ENCODE peak calls at places on chromosomes 13 and 19, in seven cellular contexts. Q is HFFc6, K is astrocyte of the spinal cord, W is tibial artery, S is HEK293T, Y is posterior cingulate gyrus, T is NCI-H1092. X is an unnamed sample.
A peak's percentile ranks its signal among the peaks of the same experiment; 100 is the strongest.

GRCh38 chr13:31274345-31274870 is 74.6 kb downstream of the B3GLCT start:
- DNase-seq in S (no peak), K (peak; percentile 45), W (no peak), T (no peak), Y (no peak), Q (no peak), X (no peak)

GRCh38 chr19:28685802-28686201 is 527.1 kb downstream of the UQCRFS1 start:
- DNase-seq in S (no peak), K (no peak), Y (no peak), Q (no peak), T (no peak), W (no peak), X (no peak)

GRCh38 chr19:34224996-34225658 is 29.2 kb upstream of the GARRE1 start:
- DNase-seq in K (peak; percentile 61), W (no peak), Q (peak; percentile 59), T (no peak), S (no peak), Y (no peak), X (no peak)

GRCh38 chr13:40200273-40200978 is 466.0 kb downstream of the FOXO1 start:
- DNase-seq in Q (no peak), Y (no peak), T (no peak), K (no peak), S (no peak), W (no peak), X (no peak)

GRCh38 chr19:13060233-13060963 is 42.3 kb downstream of the LYL1 start:
- DNase-seq in T (no peak), Q (peak; percentile 33), W (peak; percentile 90), S (no peak), K (no peak), Y (no peak), X (no peak)

GRCh38 chr19:14407889-14408640 is 11.1 kb downstream of the DDX39A start:
- DNase-seq in W (no peak), Y (no peak), S (no peak), K (no peak), Q (no peak), T (no peak), X (no peak)

GRCh38 chr19:57395710-57396109 is 6.1 kb downstream of the ZNF548 start:
- DNase-seq in T (no peak), S (no peak), Y (no peak), W (no peak), K (no peak), Q (no peak), X (no peak)

GRCh38 chr13:40464349-40464748 is 202.1 kb downstream of the FOXO1 start:
- DNase-seq in T (peak; percentile 37), Y (no peak), W (no peak), S (no peak), Q (no peak), K (no peak), X (no peak)

GRCh38 chr19:34838753-34839431 is 65.9 kb upstream of the ZNF599 start:
- DNase-seq in W (no peak), K (no peak), S (no peak), Y (no peak), T (no peak), Q (no peak), X (no peak)

GRCh38 chr19:49761625-49762311 is 1.3 kb downstream of the TSKS start:
- DNase-seq in W (no peak), Y (no peak), T (no peak), K (peak; percentile 54), Q (no peak), S (no peak), X (no peak)

GRCh38 chr19:46841458-46842083 is 9.1 kb downstream of the AP2S1 start:
- DNase-seq in Y (no peak), K (peak; percentile 32), S (no peak), W (peak; percentile 93), Q (peak; percentile 84), T (no peak), X (peak; percentile 74)

GRCh38 chr13:79898202-79898826 is 417.4 kb downstream of the NDFIP2 start:
- DNase-seq in Y (no peak), S (no peak), W (no peak), Q (no peak), K (no peak), T (no peak), X (no peak)

GRCh38 chr19:2767688-2768087 is 15.4 kb downstream of the SGTA start:
- DNase-seq in W (no peak), K (no peak), Q (no peak), Y (no peak), S (no peak), T (no peak), X (no peak)

GRCh38 chr19:10334340-10335148 is 1.2 kb upstream of the RAVER1 start:
- DNase-seq in T (no peak), Y (peak; percentile 49), Q (peak; percentile 96), S (peak; percentile 88), W (peak; percentile 98), K (peak; percentile 95), X (peak; percentile 96)

GRCh38 chr13:113647351-113648217 is 10.4 kb downstream of the ATP4B start:
- DNase-seq in W (peak; percentile 97), Q (peak; percentile 30), K (peak; percentile 24), Y (peak; percentile 88), S (no peak), T (peak; percentile 95), X (no peak)

GRCh38 chr13:48411281-48412099 is 1.4 kb downstream of the LPAR6 start:
- DNase-seq in K (peak; percentile 43), Y (no peak), Q (no peak), W (no peak), S (no peak), T (no peak), X (no peak)

GRCh38 chr19:16342002-16342715 is 17.5 kb downstream of the KLF2 start:
- DNase-seq in K (peak; percentile 39), Q (no peak), S (no peak), W (no peak), T (no peak), Y (peak; percentile 35), X (no peak)

GRCh38 chr19:31127132-31127967 is 221.9 kb downstream of the TSHZ3 start:
- DNase-seq in S (no peak), Q (peak; percentile 96), Y (no peak), T (no peak), K (peak; percentile 98), W (no peak), X (no peak)

GRCh38 chr13:43939149-43939548 is 59.4 kb downstream of the LACC1 start:
- DNase-seq in T (no peak), K (no peak), S (no peak), W (no peak), Y (no peak), Q (no peak), X (no peak)

GRCh38 chr19:1183543-1184172 is 9.6 kb upstream of the SBNO2 start:
- DNase-seq in S (no peak), Y (no peak), W (no peak), Q (peak; percentile 30), T (no peak), K (no peak), X (no peak)

GRCh38 chr19:29004796-29005195 is 208.2 kb downstream of the UQCRFS1 start:
- DNase-seq in Y (no peak), T (no peak), K (no peak), Q (no peak), W (no peak), S (no peak), X (no peak)

GRCh38 chr13:66210677-66211076 is 1019.5 kb downstream of the PCDH9 start:
- DNase-seq in W (no peak), Q (peak; percentile 90), K (peak; percentile 96), S (no peak), T (no peak), Y (no peak), X (peak; percentile 78)

GRCh38 chr13:27967203-27967735 is 1.8 kb downstream of the CDX2 start:
- DNase-seq in T (no peak), K (no peak), S (peak; percentile 37), Y (no peak), W (no peak), Q (no peak), X (peak; percentile 72)

GRCh38 chr13:20525144-20525600 is 485 bp downstream of the CRYL1 start:
- DNase-seq in K (no peak), W (peak; percentile 67), Q (no peak), Y (peak; percentile 42), T (peak; percentile 32), S (peak; percentile 8), X (peak; percentile 62)

GRCh38 chr13:41145136-41145908 is 12.7 kb upstream of the KBTBD6 start:
- DNase-seq in S (no peak), W (no peak), K (no peak), Q (peak; percentile 31), T (no peak), Y (no peak), X (no peak)

GRCh38 chr13:35475131-35475959 is 1.1 kb downstream of the MAB21L1 start:
- DNase-seq in Q (peak; percentile 59), T (no peak), Y (no peak), S (peak; percentile 41), K (peak; percentile 49), W (peak; percentile 79), X (no peak)

GRCh38 chr19:28705008-28705407 is 507.9 kb downstream of the UQCRFS1 start:
- DNase-seq in K (peak; percentile 77), S (no peak), Q (peak; percentile 83), Y (no peak), W (no peak), T (no peak), X (peak; percentile 91)